ENCODE peak calls at places on chromosomes 7 and 10, in four cellular contexts. K is RWPE1, P is foreskin fibroblast, S is MV-4-11. H is an unnamed sample.

GRCh38 chr10:3354171-3354570 is 181.6 kb upstream of the PITRM1 start:
- DNase-seq in S (no peak), P (no peak), K (no peak), H (no peak)

GRCh38 chr7:18361756-18362155 is 133.8 kb upstream of the HDAC9 start:
- DNase-seq in S (no peak), K (peak), P (no peak), H (peak)

GRCh38 chr10:84291389-84291788 is 37.0 kb upstream of the CCSER2 start:
- DNase-seq in K (peak), S (peak), P (peak), H (peak)

GRCh38 chr10:89279449-89279869 is 22.4 kb upstream of the IFIT2 start:
- DNase-seq in S (no peak), K (peak), P (peak), H (peak)

GRCh38 chr10:36779238-36779846 is 346.1 kb upstream of the ANKRD30A start:
- DNase-seq in K (peak), P (peak), S (no peak), H (peak)

GRCh38 chr10:132788180-132788830 is 2.4 kb upstream of the NKX6-2 start:
- DNase-seq in S (no peak), K (peak), P (peak), H (no peak)

GRCh38 chr7:22129819-22130580 is 184.3 kb upstream of the CDCA7L start:
- DNase-seq in S (no peak), K (no peak), P (no peak), H (no peak)

GRCh38 chr7:24435002-24435401 is 138.2 kb upstream of the PALS2 start:
- DNase-seq in K (no peak), S (no peak), P (no peak), H (no peak)

GRCh38 chr10:86068532-86069337 is 297.9 kb downstream of the GRID1 start:
- DNase-seq in S (no peak), K (no peak), P (no peak), H (no peak)

GRCh38 chr7:45055016-45055415 is 33.8 kb downstream of the NACAD start:
- DNase-seq in S (no peak), K (no peak), P (no peak), H (no peak)

GRCh38 chr7:106421181-106421762 is 136.5 kb upstream of the NAMPT start:
- DNase-seq in K (no peak), S (peak), P (peak), H (peak)

H was measured in bronchial epithelial cell.